ENCODE peak calls at places on chromosomes 4 and X, in four cellular contexts. Z, G, U and Q are unnamed samples.

GRCh38 chrX:1134976-1135375 is 77.5 kb downstream of the CRLF2 start:
- DNase-seq in Z (no peak), U (no peak), G (no peak), Q (no peak)

GRCh38 chr4:7941111-7942018 is 1.7 kb upstream of the AFAP1 start:
- DNase-seq in G (no peak), U (no peak), Z (no peak), Q (no peak)

GRCh38 chrX:20267924-20268701 is 1.4 kb upstream of the RPS6KA3 start:
- DNase-seq in G (no peak), Z (peak), U (no peak), Q (peak)

GRCh38 chr4:128477540-128477939 is 189.9 kb upstream of the PGRMC2 start:
- DNase-seq in G (no peak), U (no peak), Z (no peak), Q (no peak)

GRCh38 chr4:77579406-77580076 is 26.1 kb upstream of the CXCL13 start:
- DNase-seq in U (peak), Z (no peak), G (peak), Q (peak)

GRCh38 chr4:149531861-149532260 is 283.8 kb downstream of the IQCM start:
- DNase-seq in Z (no peak), G (peak), U (peak), Q (peak)

GRCh38 chr4:112982677-112983076 is 66.8 kb upstream of the ANK2 start:
- DNase-seq in Z (no peak), U (no peak), G (no peak), Q (peak)

GRCh38 chrX:38561951-38562719 is 793 bp downstream of the TSPAN7 start:
- DNase-seq in Z (peak), G (no peak), U (no peak), Q (no peak)

GRCh38 chr4:7803992-7804758 is 135.5 kb downstream of the AFAP1 start:
- DNase-seq in U (peak), Z (peak), G (no peak), Q (peak)

GRCh38 chr4:182265881-182266280 is 22.7 kb downstream of the TENM3 start:
- DNase-seq in Z (no peak), U (no peak), G (no peak), Q (no peak)

GRCh38 chr4:124636793-124637192 is 75.7 kb downstream of the ANKRD50 start:
- DNase-seq in Z (no peak), U (no peak), G (no peak), Q (no peak)

GRCh38 chrX:8233091-8233490 is 62.0 kb upstream of the VCX2 start:
- DNase-seq in G (no peak), U (peak), Z (no peak), Q (no peak)

GRCh38 chr4:3872834-3873313 is 106.7 kb downstream of the ADRA2C start:
- DNase-seq in U (no peak), G (no peak), Z (no peak), Q (no peak)

GRCh38 chrX:55011294-55011693 is 11.1 kb downstream of the APEX2 start:
- DNase-seq in U (no peak), G (no peak), Z (no peak), Q (no peak)

GRCh38 chr4:150960079-150960478 is 55.0 kb downstream of the LRBA start:
- DNase-seq in U (peak), G (no peak), Z (no peak), Q (peak)

GRCh38 chr4:176153124-176153523 is 42.3 kb downstream of the SPATA4 start:
- DNase-seq in U (no peak), Z (no peak), G (no peak), Q (no peak)

GRCh38 chrX:40195368-40195767 is 97.6 kb upstream of the BCOR start:
- DNase-seq in U (no peak), G (no peak), Z (no peak), Q (no peak)

GRCh38 chr4:19689511-19689910 is 562.2 kb upstream of the SLIT2 start:
- DNase-seq in Z (no peak), G (no peak), U (peak), Q (peak)

GRCh38 chr4:145782756-145783155 is 102.8 kb downstream of the C4orf51 start:
- DNase-seq in Z (no peak), G (no peak), U (peak), Q (no peak)

DNA sequence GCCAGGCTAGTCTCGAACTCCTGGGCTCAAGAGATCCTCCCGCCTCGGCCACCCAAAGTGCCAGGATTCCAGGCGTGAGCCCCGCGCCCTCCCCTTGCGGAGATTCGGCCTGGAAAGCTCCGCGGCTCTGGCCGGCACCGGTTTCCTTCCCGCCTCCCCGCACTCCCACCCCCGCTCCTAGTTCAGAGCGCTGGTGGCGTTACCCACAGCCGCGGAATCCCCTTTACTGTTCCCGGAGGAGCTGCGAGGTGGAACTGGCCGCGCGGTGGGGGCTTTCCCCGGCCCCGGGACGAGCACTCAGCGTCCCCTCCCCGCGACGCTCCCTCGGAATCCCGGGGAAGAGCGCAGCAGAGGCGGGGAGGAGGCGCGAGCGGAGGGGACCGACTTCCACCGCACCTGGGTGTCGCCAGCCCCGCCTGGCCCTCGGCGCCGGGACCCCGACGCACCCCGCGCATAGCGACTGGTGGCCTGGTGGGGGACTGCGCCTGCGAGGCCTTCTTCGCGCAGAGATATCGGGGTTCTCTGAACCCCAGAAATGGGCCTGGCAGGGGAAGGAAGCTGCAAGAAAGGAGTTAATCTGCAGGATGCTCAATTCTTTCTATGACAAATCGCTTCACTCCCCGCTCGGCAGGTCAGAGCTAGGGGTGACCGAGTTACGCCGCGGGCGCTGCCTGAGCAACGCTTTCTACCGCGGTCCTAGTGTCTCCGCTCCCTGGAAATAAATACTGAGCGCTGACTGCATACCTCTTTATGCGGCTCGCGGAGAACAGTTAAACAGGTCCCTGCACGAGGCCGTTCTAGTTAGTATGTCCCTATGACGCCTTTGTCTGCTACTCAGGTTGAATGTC is 14.6 kb upstream of the SLC25A4 start:
- DNase-seq in G (no peak), U (no peak), Z (peak), Q (no peak)
- TF ChIP-seq CTCF in G (no peak), U (no peak), Z (peak), Q (no peak)

DNA sequence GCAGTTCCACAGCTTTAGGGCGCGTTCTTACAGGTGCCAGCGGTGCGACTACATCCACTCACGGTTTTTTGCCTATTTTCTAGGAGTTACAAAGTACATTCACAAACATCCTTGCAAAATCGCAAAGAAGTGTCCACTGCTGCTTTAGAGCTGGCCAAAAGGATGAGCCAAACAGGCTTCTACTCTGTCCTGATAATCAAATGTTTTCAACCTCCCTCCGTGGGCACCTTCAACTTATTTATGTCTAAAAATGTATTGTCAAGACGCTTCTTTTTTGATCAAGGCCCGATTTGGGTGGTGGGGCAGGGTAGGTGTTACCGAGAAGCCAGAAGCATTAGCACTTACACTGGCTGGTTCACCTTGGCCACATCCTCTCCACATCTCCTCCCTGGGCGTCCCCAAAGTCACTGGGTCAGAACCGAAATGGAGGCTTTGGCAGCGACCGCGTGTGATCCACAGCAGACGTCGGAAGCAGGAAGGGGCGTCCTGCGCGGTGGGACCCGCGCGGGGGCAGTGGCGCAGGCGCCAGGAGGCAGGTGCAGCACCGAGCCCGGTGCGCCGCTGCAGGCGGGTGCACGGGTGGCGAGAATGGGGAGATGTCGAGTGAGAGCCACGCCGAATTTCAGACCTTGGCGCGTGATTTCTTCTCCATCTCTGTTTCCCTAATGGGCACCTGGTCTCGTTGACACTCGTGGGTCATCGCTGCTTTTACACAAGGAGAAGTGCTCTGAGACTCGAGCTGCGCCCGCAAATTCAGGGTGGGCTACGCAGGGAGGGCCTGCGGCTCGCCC is 16.9 kb downstream of the NKX3-2 start:
- DNase-seq in G (no peak), U (no peak), Z (no peak), Q (no peak)
- TF ChIP-seq CTCF in G (no peak), U (no peak), Z (no peak), Q (no peak)

GRCh38 chr4:5503295-5503694 is 205.1 kb downstream of the EVC2 start:
- DNase-seq in G (no peak), Z (no peak), U (no peak), Q (no peak)

GRCh38 chr4:5500165-5500564 is 208.2 kb downstream of the EVC2 start:
- DNase-seq in G (no peak), Z (no peak), U (peak), Q (peak)

DNA sequence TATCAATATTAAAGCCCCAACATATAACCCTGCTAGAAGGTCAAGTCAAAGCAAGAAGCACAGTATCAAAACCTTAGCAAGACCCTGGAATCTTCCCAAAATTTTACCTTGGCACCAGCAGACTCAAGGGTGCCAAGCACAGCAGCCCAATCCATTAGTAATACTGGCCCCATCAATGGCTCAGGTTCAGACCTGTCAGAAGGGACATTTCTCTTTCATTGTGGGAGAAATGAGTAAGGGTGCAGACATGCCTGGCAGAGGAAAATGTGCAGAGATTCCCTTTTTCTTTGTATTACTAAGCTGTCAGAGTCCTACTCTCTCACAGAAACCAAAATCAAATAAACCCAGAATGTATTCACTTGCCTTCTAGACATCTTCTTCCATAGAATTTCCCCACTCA is 203.9 kb downstream of the EVC2 start:
- DNase-seq in U (no peak), G (no peak), Z (no peak), Q (no peak)
- TF ChIP-seq CTCF in U (no peak), G (no peak), Z (no peak), Q (no peak)

DNA sequence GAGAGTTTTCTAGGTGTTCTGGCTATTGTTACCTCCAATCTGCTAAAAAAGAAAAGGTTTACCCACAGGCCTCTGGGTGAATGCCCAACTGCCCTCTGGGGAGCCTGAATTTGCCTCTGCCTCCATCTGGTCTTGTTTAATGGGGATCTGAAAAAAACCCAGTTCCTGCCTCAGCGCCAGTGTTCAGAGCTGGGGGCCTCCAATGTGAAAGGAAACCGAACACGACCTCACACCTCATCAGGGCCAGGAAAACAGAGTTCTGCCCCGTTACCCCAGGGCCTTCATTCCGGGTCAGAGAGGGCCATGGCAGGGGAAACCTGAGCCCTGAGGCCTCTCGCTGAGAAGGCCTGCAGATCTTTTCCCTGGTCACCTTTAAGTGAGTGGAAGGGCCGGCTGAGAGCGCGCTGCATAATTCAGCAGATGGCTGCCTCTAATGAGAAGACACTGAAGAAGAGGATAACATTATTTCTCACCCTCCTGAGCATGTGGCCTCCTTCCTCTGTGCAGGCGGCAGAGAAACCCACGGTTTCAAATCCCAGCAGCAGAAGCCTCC is 6.8 kb downstream of the SEPTIN6 start:
- DNase-seq in U (no peak), G (no peak), Z (peak), Q (peak)
- TF ChIP-seq CTCF in U (no peak), G (no peak), Z (no peak), Q (no peak)

GRCh38 chrX:133745361-133745760 is 240.0 kb downstream of the GPC3 start:
- DNase-seq in U (no peak), G (no peak), Z (no peak), Q (no peak)
- TF ChIP-seq CTCF in U (no peak), G (no peak), Z (no peak), Q (no peak)

GRCh38 chrX:129682979-129683378 is 28.2 kb upstream of the APLN start:
- DNase-seq in Z (no peak), U (no peak), G (no peak), Q (no peak)
- TF ChIP-seq CTCF in Z (no peak), U (no peak), G (no peak), Q (no peak)

GRCh38 chr4:85708468-85708867 is 233.5 kb downstream of the ARHGAP24 start:
- DNase-seq in U (no peak), Z (no peak), G (no peak), Q (no peak)
- TF ChIP-seq CTCF in U (no peak), Z (no peak), G (no peak), Q (no peak)